ENCODE peak calls at places on chromosomes 12 and 14, in eight cellular contexts. X, L, J, C, F, V, O and K are unnamed samples.
A peak's percentile ranks its signal among the peaks of the same experiment; 100 is the strongest.

GRCh38 chr14:96072746-96073145 is 33.6 kb downstream of the C14orf132 start:
- DNase-seq in X (no peak), L (no peak), J (no peak), C (no peak), F (no peak), V (no peak), O (no peak), K (no peak)

GRCh38 chr14:63891148-63891964 is 38.6 kb downstream of the SYNE2 start:
- DNase-seq in X (no peak), L (no peak), J (no peak), C (peak; percentile 16), F (no peak), V (no peak), O (peak; percentile 73), K (no peak)

GRCh38 chr12:71469235-71469873 is 29.8 kb downstream of the LGR5 start:
- DNase-seq in X (no peak), L (no peak), J (no peak), C (no peak), F (no peak), V (peak; percentile 71), O (peak; percentile 14), K (peak; percentile 20)

GRCh38 chr14:89165189-89165809 is 251.7 kb downstream of the FOXN3 start:
- DNase-seq in X (no peak), L (no peak), J (peak; percentile 36), C (no peak), F (no peak), V (no peak), O (peak; percentile 40), K (no peak)

GRCh38 chr12:116556964-116557706 is 2.0 kb upstream of the MAP1LC3B2 start:
- DNase-seq in X (peak; percentile 29), L (no peak), J (no peak), C (no peak), F (no peak), V (no peak), O (no peak), K (no peak)

GRCh38 chr12:91529829-91530228 is 347.2 kb upstream of the DCN start:
- DNase-seq in X (no peak), L (no peak), J (no peak), C (no peak), F (peak; percentile 3), V (peak; percentile 67), O (no peak), K (peak; percentile 12)

GRCh38 chr14:104822821-104823615 is 22.1 kb downstream of the ZBTB42 start:
- DNase-seq in X (no peak), L (no peak), J (no peak), C (no peak), F (no peak), V (no peak), O (no peak), K (no peak)

GRCh38 chr12:31471823-31472222 is 119.1 kb downstream of the DENND5B start:
- DNase-seq in X (no peak), L (no peak), J (no peak), C (no peak), F (no peak), V (peak; percentile 24), O (no peak), K (no peak)

GRCh38 chr14:39957290-39957689 is 525.1 kb upstream of the FBXO33 start:
- DNase-seq in X (no peak), L (no peak), J (no peak), C (no peak), F (no peak), V (no peak), O (no peak), K (no peak)

GRCh38 chr12:12835378-12836145 is 22.4 kb downstream of the DDX47 start:
- DNase-seq in X (no peak), L (no peak), J (no peak), C (no peak), F (peak; percentile 55), V (peak; percentile 64), O (peak; percentile 32), K (no peak)

GRCh38 chr12:2489266-2489665 is 305.5 kb upstream of the FKBP4 start:
- DNase-seq in X (no peak), L (no peak), J (no peak), C (no peak), F (no peak), V (no peak), O (no peak), K (no peak)

GRCh38 chr12:56450241-56450640 is 1.0 kb upstream of the TIMELESS start:
- DNase-seq in X (no peak), L (no peak), J (no peak), C (no peak), F (no peak), V (no peak), O (no peak), K (no peak)

GRCh38 chr12:78418919-78419318 is 445.7 kb upstream of the SYT1 start:
- DNase-seq in X (no peak), L (no peak), J (no peak), C (no peak), F (no peak), V (no peak), O (no peak), K (no peak)

GRCh38 chr12:109162551-109162950 is 46.2 kb downstream of the ACACB start:
- DNase-seq in X (no peak), L (no peak), J (no peak), C (no peak), F (no peak), V (no peak), O (no peak), K (no peak)

GRCh38 chr14:93741556-93742210 is 46.6 kb downstream of the PRIMA1 start:
- DNase-seq in X (no peak), L (no peak), J (no peak), C (no peak), F (no peak), V (no peak), O (no peak), K (no peak)

DNA sequence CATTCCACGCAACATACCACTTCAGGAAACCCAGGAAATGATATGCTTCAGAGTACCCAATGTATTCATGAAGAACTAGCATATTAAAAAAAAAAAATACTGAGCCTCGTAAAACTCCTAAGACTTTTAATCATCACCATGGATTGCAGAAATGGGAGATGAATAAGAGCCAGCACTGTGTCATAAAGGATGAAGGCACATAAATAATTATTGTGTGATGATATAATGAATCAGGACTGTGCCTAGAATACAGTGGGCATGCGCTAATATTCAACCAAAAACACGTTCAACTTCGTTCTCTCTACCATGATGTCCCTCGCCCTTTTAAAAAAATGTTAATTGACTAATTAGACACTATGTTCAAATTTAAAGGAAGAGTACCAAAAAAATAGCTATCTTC is 68.7 kb downstream of the CIT start:
- DNase-seq in X (no peak), L (no peak), J (no peak), C (no peak), F (no peak), V (peak; percentile 62), O (no peak), K (no peak)
- H3K4me3 ChIP-seq in X (no peak overlapping the region), L (no peak overlapping the region), J (no peak overlapping the region), C (no peak overlapping the region), F (no peak overlapping the region), V (no peak overlapping the region), O (no peak overlapping the region), K (no peak overlapping the region)

DNA sequence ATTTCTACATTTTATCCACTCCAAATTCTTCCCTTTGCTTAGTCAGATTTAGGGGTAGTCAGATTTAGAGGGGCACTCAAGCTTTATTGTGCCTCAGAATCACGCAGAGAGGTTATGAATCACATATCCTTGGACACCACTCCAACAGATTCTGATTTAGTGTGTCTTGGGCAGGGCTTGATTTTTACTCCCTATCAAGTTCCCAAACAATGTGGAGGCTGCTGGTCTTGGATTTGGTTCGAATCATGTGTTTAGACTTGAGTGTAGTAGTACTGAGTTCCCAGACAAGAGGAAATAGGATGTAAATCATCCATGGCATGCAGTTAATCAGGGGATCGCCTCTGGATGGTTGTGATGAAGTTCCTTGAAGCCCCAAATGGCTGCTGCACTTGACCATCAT is 298.2 kb upstream of the CLEC14A start:
- DNase-seq in X (no peak), L (no peak), J (no peak), C (no peak), F (no peak), V (no peak), O (no peak), K (no peak)
- H3K4me3 ChIP-seq in X (no peak overlapping the region), L (no peak overlapping the region), J (no peak overlapping the region), C (no peak overlapping the region), F (no peak overlapping the region), V (no peak overlapping the region), O (no peak overlapping the region), K (no peak overlapping the region)

DNA sequence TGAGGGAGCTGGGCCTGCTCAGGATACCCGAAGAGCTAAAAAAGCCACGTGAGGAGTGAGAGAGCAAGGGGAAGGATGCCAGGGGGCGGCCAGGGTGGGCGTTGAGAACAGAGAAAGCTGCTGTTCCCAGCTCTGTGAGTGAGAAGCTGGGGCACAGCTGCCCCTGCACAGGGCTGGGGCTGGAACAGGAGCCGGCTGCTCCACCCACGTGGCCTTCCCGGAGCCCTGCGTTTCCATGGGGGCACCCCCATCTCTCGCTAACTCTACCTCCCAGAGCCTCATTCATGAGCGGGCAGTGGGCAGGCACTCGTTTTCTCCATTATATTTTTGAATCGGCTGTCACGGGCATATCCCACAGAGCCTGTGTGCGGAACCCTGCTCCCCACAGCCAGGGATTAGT is 42.7 kb downstream of the RFLNA start:
- DNase-seq in X (no peak), L (no peak), J (no peak), C (no peak), F (no peak), V (no peak), O (no peak), K (no peak)
- H3K4me3 ChIP-seq in X (no peak overlapping the region), L (no peak overlapping the region), J (no peak overlapping the region), C (no peak overlapping the region), F (no peak overlapping the region), V (no peak overlapping the region), O (no peak overlapping the region), K (no peak overlapping the region)

GRCh38 chr12:77062846-77063461 is 2.4 kb downstream of the E2F7 start:
- DNase-seq in X (peak; percentile 86), L (no peak), J (no peak), C (no peak), F (no peak), V (peak; percentile 75), O (peak; percentile 91), K (no peak)

GRCh38 chr12:77058740-77059139 is 6.6 kb downstream of the E2F7 start:
- DNase-seq in X (no peak), L (no peak), J (no peak), C (no peak), F (no peak), V (peak; percentile 57), O (no peak), K (no peak)

GRCh38 chr12:77060136-77060882 is 5.1 kb downstream of the E2F7 start:
- DNase-seq in X (no peak), L (no peak), J (no peak), C (no peak), F (no peak), V (no peak), O (no peak), K (no peak)

GRCh38 chr12:77062396-77062795 is 3.0 kb downstream of the E2F7 start:
- DNase-seq in X (no peak), L (no peak), J (no peak), C (no peak), F (no peak), V (no peak), O (peak; percentile 58), K (no peak)

GRCh38 chr12:77060883-77061240 is 4.5 kb downstream of the E2F7 start:
- DNase-seq in X (no peak), L (no peak), J (no peak), C (no peak), F (no peak), V (no peak), O (no peak), K (no peak)
- H3K4me3 ChIP-seq in X (no peak overlapping the region), L (no peak overlapping the region), J (no peak overlapping the region), C (no peak overlapping the region), F (no peak overlapping the region), V (no peak overlapping the region), O (no peak overlapping the region), K (no peak overlapping the region)